ENCODE peak calls at places on chromosomes 2 and 18, in four cellular contexts. L, X, D and J are unnamed samples.

GRCh38 chr2:64455545-64455944 is 1.6 kb downstream of the LGALSL start:
- DNase-seq in L (no peak), X (peak), D (no peak), J (no peak)

GRCh38 chr18:57959278-57959677 is 84.7 kb upstream of the NEDD4L start:
- DNase-seq in L (peak), X (peak), D (peak), J (peak)

GRCh38 chr18:49907346-49907929 is 94.1 kb upstream of the ACAA2 start:
- DNase-seq in L (no peak), X (no peak), D (no peak), J (no peak)

GRCh38 chr2:231611273-231612198 is 18.9 kb downstream of the TEX44 start:
- DNase-seq in L (no peak), X (peak), D (peak), J (peak)

GRCh38 chr2:170206805-170207407 is 29.0 kb downstream of the MYO3B start:
- DNase-seq in L (no peak), X (no peak), D (no peak), J (no peak)

GRCh38 chr18:13613099-13613498 is 113.3 kb downstream of the FAM210A start:
- DNase-seq in L (no peak), X (no peak), D (no peak), J (no peak)

GRCh38 chr2:230816735-230817134 is 48.0 kb upstream of the ITM2C start:
- DNase-seq in L (no peak), X (no peak), D (no peak), J (no peak)

GRCh38 chr2:128642316-128642715 is 323.6 kb upstream of the HS6ST1 start:
- DNase-seq in L (no peak), X (no peak), D (peak), J (no peak)

GRCh38 chr18:55236150-55236931 is 277.1 kb upstream of the CCDC68 start:
- DNase-seq in L (no peak), X (peak), D (no peak), J (no peak)

GRCh38 chr2:174902491-174903242 is 102.5 kb downstream of the CHN1 start:
- DNase-seq in L (no peak), X (no peak), D (no peak), J (no peak)

GRCh38 chr2:162210385-162210784 is 32.9 kb downstream of the FAP start:
- DNase-seq in L (no peak), X (no peak), D (no peak), J (no peak)

GRCh38 chr18:22179631-22180030 is 10.2 kb downstream of the GATA6 start:
- DNase-seq in L (no peak), X (no peak), D (no peak), J (no peak)

GRCh38 chr2:128369126-128369555 is 50.5 kb upstream of the HS6ST1 start:
- DNase-seq in L (peak), X (no peak), D (no peak), J (no peak)

GRCh38 chr2:102604754-102605153 is 14.6 kb upstream of the SLC9A2 start:
- DNase-seq in L (no peak), X (no peak), D (peak), J (peak)

GRCh38 chr18:67199993-67200617 is 316.4 kb downstream of the DSEL start:
- DNase-seq in L (peak), X (peak), D (no peak), J (peak)

GRCh38 chr2:69065735-69066336 is 52.9 kb downstream of the ANTXR1 start:
- DNase-seq in L (no peak), X (no peak), D (no peak), J (no peak)

GRCh38 chr2:227308784-227309183 is 16.3 kb upstream of the MFF start:
- DNase-seq in L (no peak), X (no peak), D (no peak), J (peak)

GRCh38 chr2:188381614-188382013 is 89.9 kb downstream of the GULP1 start:
- DNase-seq in L (no peak), X (peak), D (no peak), J (peak)

GRCh38 chr2:153770359-153770991 is 101.2 kb upstream of the GALNT13 start:
- DNase-seq in L (no peak), X (no peak), D (peak), J (no peak)

GRCh38 chr2:207481924-207482323 is 47.8 kb upstream of the CREB1 start:
- DNase-seq in L (no peak), X (no peak), D (no peak), J (no peak)

GRCh38 chr2:160993543-160994090 is 166.6 kb upstream of the TANK start:
- DNase-seq in L (no peak), X (no peak), D (no peak), J (no peak)

GRCh38 chr2:64354857-64355680 is 98.9 kb upstream of the LGALSL start:
- DNase-seq in L (no peak), X (peak), D (no peak), J (peak)

GRCh38 chr2:71423817-71424420 is 29.4 kb upstream of the DYSF start:
- DNase-seq in L (no peak), X (no peak), D (no peak), J (no peak)

GRCh38 chr2:202104286-202104870 is 31.3 kb downstream of the KIAA2012 start:
- DNase-seq in L (peak), X (peak), D (peak), J (peak)

GRCh38 chr2:235654115-235654514 is 160.3 kb downstream of the AGAP1 start:
- DNase-seq in L (no peak), X (no peak), D (no peak), J (no peak)

GRCh38 chr2:161604901-161605300 is 19.3 kb upstream of the SLC4A10 start:
- DNase-seq in L (no peak), X (no peak), D (no peak), J (no peak)

GRCh38 chr18:68284236-68284635 is 430.7 kb downstream of the TMX3 start:
- DNase-seq in L (no peak), X (no peak), D (no peak), J (no peak)

GRCh38 chr18:44743626-44744025 is 62.9 kb downstream of the SETBP1 start:
- DNase-seq in L (no peak), X (no peak), D (no peak), J (no peak)

GRCh38 chr2:144943986-144944385 is 424.1 kb upstream of the ZEB2 start:
- DNase-seq in L (no peak), X (peak), D (no peak), J (peak)

GRCh38 chr2:46236006-46236875 is 61.0 kb upstream of the EPAS1 start:
- DNase-seq in L (no peak), X (no peak), D (no peak), J (peak)

GRCh38 chr2:105379741-105380186 is 19.1 kb downstream of the FHL2 start:
- DNase-seq in L (no peak), X (no peak), D (no peak), J (no peak)

GRCh38 chr2:21646449-21646848 is 522.7 kb downstream of the TDRD15 start:
- DNase-seq in L (no peak), X (no peak), D (no peak), J (no peak)

GRCh38 chr2:37388074-37388473 is 43.6 kb downstream of the QPCT start:
- DNase-seq in L (no peak), X (peak), D (no peak), J (peak)

GRCh38 chr2:240387669-240388358 is 47.6 kb upstream of the GPC1 start:
- DNase-seq in L (no peak), X (peak), D (no peak), J (no peak)

GRCh38 chr2:127041259-127041970 is 65.5 kb downstream of the BIN1 start:
- DNase-seq in L (no peak), X (no peak), D (no peak), J (no peak)

GRCh38 chr2:127044165-127044718 is 62.7 kb downstream of the BIN1 start:
- DNase-seq in L (no peak), X (no peak), D (no peak), J (no peak)

GRCh38 chr2:127045792-127046501 is 61.0 kb downstream of the BIN1 start:
- DNase-seq in L (no peak), X (no peak), D (peak), J (no peak)

GRCh38 chr2:127044977-127045654 is 61.8 kb downstream of the BIN1 start:
- DNase-seq in L (no peak), X (no peak), D (no peak), J (no peak)

GRCh38 chr2:127043367-127044164 is 63.4 kb downstream of the BIN1 start:
- DNase-seq in L (no peak), X (no peak), D (no peak), J (no peak)
- H2BK12ac ChIP-seq in L (no peak), X (no peak), D (no peak), J (no peak)

DNA sequence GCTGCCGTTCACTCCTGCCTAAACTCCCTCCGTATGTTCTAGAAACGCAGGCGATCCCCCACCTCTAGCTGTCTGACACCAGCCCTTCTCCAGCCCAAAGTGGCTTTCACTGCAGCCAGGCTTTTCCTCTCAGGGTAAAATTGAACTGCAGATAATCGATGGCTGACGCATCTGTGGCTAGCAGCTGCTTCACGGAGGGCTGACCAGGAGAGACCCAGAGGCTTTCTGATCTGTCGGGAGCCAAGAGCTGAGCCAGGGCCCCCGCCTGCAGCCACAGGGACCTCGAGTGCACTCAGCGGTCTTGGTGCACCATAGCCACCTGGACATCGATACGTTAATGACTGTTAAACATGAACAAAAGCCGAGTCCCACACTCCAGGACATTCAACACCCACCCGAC is 107.5 kb downstream of the MBP start:
- DNase-seq in L (no peak), X (no peak), D (no peak), J (no peak)
- H2BK12ac ChIP-seq in L (no peak), X (no peak), D (no peak), J (no peak)

GRCh38 chr2:177622516-177622915 is 229.9 kb downstream of the AGPS start:
- DNase-seq in L (no peak), X (no peak), D (peak), J (peak)

GRCh38 chr2:177617849-177618248 is 225.3 kb downstream of the AGPS start:
- DNase-seq in L (no peak), X (no peak), D (no peak), J (no peak)

GRCh38 chr2:177616731-177617130 is 224.2 kb downstream of the AGPS start:
- DNase-seq in L (no peak), X (no peak), D (no peak), J (no peak)

GRCh38 chr2:177616066-177616465 is 223.5 kb downstream of the AGPS start:
- DNase-seq in L (no peak), X (no peak), D (no peak), J (no peak)

DNA sequence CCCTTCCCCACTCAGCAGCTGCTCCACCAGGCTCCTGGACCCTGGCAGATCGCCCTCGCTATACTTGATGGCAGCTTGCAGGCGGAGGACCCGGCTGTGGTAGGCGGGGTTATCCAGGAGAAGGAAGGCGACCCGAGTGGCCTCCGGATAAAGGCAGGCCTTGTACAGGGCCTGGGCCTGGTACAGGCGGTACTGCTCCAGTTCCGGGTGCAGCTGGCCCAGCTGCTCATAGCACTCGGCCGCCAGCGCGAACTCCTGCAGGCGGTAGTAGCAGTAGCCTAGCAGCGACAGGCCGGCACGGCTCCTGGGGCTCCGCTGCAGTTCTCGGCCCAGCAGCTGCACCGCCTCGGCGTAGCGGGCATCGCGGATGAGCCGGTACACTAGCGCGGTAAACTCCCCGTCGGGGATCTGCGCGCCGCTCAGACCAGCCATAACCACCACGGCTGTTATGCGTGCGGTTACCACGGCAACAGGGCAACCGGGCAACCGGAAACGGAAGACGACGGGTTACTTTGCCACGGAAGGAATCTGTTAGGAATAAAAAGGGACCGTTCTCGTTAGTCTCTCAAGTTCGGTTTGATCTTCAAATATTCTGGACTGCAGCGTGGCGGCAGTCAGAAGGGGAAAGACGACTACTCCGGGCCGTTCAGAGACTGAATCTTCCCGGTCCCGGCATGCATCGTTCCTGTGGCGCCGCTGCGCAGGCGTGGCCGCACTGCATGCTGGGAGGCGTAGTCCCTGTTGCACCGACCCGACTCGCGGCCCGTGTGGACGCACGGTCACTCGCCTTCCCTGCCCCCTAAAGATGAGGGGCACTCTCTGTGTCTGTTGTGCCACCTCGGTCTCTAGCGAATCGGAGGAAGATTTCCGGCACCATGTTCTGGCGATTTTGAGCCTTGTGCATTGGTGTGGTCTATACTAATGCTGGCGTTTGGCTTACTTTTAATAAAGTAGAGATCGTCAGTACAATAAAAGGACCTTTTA is 226.0 kb downstream of the AGPS start:
- DNase-seq in L (peak), X (peak), D (peak), J (peak)
- H2BK12ac ChIP-seq in L (peak), X (no peak), D (no peak), J (no peak)

GRCh38 chr18:12335503-12335902 is 27.5 kb downstream of the TUBB6 start:
- DNase-seq in L (no peak), X (no peak), D (no peak), J (no peak)

GRCh38 chr18:12334280-12335262 is 26.5 kb downstream of the TUBB6 start:
- DNase-seq in L (no peak), X (no peak), D (peak), J (peak)

GRCh38 chr18:12336251-12336650 is 28.2 kb downstream of the TUBB6 start:
- DNase-seq in L (no peak), X (no peak), D (peak), J (peak)

GRCh38 chr18:12336887-12337286 is 28.8 kb downstream of the TUBB6 start:
- DNase-seq in L (no peak), X (peak), D (no peak), J (no peak)

GRCh38 chr18:12338382-12338781 is 30.3 kb downstream of the TUBB6 start:
- DNase-seq in L (no peak), X (no peak), D (no peak), J (no peak)
- H2BK12ac ChIP-seq in L (no peak), X (no peak), D (no peak), J (no peak)

GRCh38 chr18:11860594-11861450 is 9.6 kb downstream of the CHMP1B start:
- DNase-seq in L (no peak), X (no peak), D (no peak), J (no peak)

GRCh38 chr18:11859903-11860407 is 8.7 kb downstream of the CHMP1B start:
- DNase-seq in L (no peak), X (peak), D (no peak), J (peak)

GRCh38 chr18:11862468-11863137 is 11.4 kb downstream of the CHMP1B start:
- DNase-seq in L (no peak), X (no peak), D (no peak), J (peak)

GRCh38 chr18:11859282-11859797 is 8.1 kb downstream of the CHMP1B start:
- DNase-seq in L (no peak), X (no peak), D (no peak), J (peak)

GRCh38 chr18:11861583-11862288 is 10.5 kb downstream of the CHMP1B start:
- DNase-seq in L (no peak), X (peak), D (no peak), J (no peak)
- H2BK12ac ChIP-seq in L (no peak), X (no peak), D (no peak), J (peak)

GRCh38 chr2:218721934-218722333 is 11.3 kb downstream of the TTLL4 start:
- DNase-seq in L (no peak), X (no peak), D (no peak), J (no peak)

GRCh38 chr2:218721488-218721887 is 10.9 kb downstream of the TTLL4 start:
- DNase-seq in L (no peak), X (no peak), D (no peak), J (no peak)

GRCh38 chr2:218719457-218719856 is 8.8 kb downstream of the TTLL4 start:
- DNase-seq in L (no peak), X (no peak), D (no peak), J (no peak)

GRCh38 chr2:218722419-218722818 is 11.8 kb downstream of the TTLL4 start:
- DNase-seq in L (no peak), X (peak), D (no peak), J (no peak)

GRCh38 chr2:218720048-218721041 is 9.7 kb downstream of the TTLL4 start:
- DNase-seq in L (no peak), X (no peak), D (peak), J (no peak)
- H2BK12ac ChIP-seq in L (no peak), X (no peak), D (no peak), J (no peak)

DNA sequence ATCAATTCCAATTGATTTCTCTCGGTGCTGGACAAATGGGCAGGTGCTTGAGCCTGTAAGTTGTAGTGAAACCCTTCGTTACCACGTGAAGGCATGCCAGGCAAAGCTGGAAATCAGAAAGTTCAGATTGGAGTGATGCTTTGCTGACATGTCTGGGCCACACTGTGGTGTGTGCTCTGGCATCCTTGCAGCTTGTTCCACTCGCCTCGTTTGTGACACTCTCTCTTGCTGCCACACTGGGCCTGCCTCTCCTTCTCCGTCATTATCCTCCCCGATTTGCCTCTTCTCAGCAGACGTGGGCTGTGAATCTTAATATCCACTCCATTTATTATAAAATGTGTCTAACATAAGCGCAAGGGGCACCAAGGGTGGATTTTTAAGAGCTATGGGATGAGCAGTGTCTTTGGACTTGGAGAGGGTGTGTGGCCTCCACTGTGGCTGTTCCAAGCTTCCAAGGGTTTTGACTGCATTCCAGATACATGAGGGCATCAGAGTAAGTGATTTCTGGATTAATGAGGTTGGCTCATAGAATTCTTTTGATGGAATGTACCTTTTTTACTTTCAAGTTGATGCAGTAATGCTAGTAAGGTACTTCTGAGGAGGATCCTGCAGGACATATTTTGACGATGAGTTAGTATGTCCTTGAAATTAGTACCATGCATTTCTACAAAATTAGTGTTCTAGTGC is 238.8 kb downstream of the TPGS2 start:
- DNase-seq in L (no peak), X (no peak), D (no peak), J (peak)
- H2BK12ac ChIP-seq in L (no peak), X (no peak), D (no peak), J (no peak)

GRCh38 chr2:51108794-51109193 is 76.9 kb upstream of the NRXN1 start:
- DNase-seq in L (no peak), X (no peak), D (no peak), J (no peak)

DNA sequence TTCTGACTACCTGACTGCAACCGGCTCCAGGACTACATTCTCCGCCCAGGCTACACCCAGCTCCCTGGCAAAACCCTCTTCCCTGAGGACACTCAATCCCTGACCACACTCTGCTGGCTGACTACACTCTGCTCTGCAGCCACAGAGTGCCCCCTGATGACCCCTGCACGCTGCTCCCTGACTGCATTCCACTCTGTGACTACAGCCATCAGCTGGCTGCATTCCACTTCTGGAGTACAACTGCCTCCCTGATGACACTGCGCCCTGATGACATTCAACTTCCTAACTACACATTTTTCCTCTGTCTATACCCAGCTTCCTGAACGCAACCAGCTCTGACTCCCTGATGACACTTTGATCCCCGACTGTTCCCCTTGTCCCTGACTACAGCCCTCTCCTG is 71.3 kb upstream of the NRXN1 start:
- DNase-seq in L (peak), X (peak), D (peak), J (peak)
- H2BK12ac ChIP-seq in L (no peak), X (no peak), D (no peak), J (no peak)

DNA sequence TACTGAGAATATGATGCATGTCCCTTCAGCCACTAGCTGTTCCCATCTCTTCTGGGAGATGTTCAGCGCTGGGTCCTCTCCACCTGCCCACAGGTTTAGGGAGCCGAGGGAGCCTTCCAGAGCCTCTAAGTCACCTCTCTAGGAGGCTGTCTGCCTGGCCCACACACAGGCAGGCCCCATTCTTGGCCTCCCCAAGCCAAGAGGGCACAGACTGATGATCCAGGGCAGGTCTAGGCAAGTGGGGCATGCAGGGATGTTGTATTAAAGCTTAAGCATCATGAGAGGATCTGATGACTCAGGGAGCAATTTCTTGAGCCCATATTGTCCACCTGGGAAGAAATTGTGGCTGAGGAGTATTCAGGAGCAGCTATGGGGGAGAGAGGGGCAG is 19.9 kb downstream of the TMSB10 start:
- DNase-seq in L (no peak), X (no peak), D (no peak), J (no peak)
- H2BK12ac ChIP-seq in L (peak), X (no peak), D (no peak), J (peak)